ENCODE peak calls at places on chromosome 17, in seven cellular contexts. One of them, this sample, is unnamed.

GRCh38 chr17:789160-789840 is 7.1 kb downstream of the MRM3 start:
- DNase-seq in non-pigmented ciliary epithelial cell: no peak
- DNase-seq in M059J: no peak
- DNase-seq in GM12864: no peak
- DNase-seq in OCI-M1: no peak
- DNase-seq in choroid plexus epithelial cell: no peak
- DNase-seq in EL: no peak
- DNase-seq in this sample: no peak

GRCh38 chr17:82371333-82372062 is at the start of gene UTS2R:
- DNase-seq in non-pigmented ciliary epithelial cell: no peak
- DNase-seq in M059J: no peak
- DNase-seq in GM12864: no peak
- DNase-seq in OCI-M1: no peak
- DNase-seq in choroid plexus epithelial cell: no peak
- DNase-seq in EL: no peak
- DNase-seq in this sample: no peak

GRCh38 chr17:78977992-78978973 is 1.4 kb downstream of the LGALS3BP start:
- DNase-seq in non-pigmented ciliary epithelial cell: no peak
- DNase-seq in M059J: no peak
- DNase-seq in GM12864: no peak
- DNase-seq in OCI-M1: no peak
- DNase-seq in choroid plexus epithelial cell: no peak
- DNase-seq in EL: no peak
- DNase-seq in this sample: no peak

GRCh38 chr17:17024778-17025300 is 17.4 kb upstream of the MPRIP start:
- DNase-seq in non-pigmented ciliary epithelial cell: no peak
- DNase-seq in M059J: no peak
- DNase-seq in GM12864: no peak
- DNase-seq in OCI-M1: no peak
- DNase-seq in choroid plexus epithelial cell: no peak
- DNase-seq in EL: no peak
- DNase-seq in this sample: no peak

GRCh38 chr17:81959362-81960129 is 1.4 kb downstream of the NOTUM start:
- DNase-seq in non-pigmented ciliary epithelial cell: no peak
- DNase-seq in M059J: peak; percentile 41
- DNase-seq in GM12864: no peak
- DNase-seq in OCI-M1: peak; percentile 72
- DNase-seq in choroid plexus epithelial cell: peak; percentile 47
- DNase-seq in EL: peak; percentile 55
- DNase-seq in this sample: no peak

GRCh38 chr17:60893475-60893874 is 215.8 kb downstream of the BCAS3 start:
- DNase-seq in non-pigmented ciliary epithelial cell: no peak
- DNase-seq in M059J: no peak
- DNase-seq in GM12864: no peak
- DNase-seq in OCI-M1: no peak
- DNase-seq in choroid plexus epithelial cell: no peak
- DNase-seq in EL: no peak
- DNase-seq in this sample: no peak

GRCh38 chr17:77365584-77366186 is 224.9 kb downstream of the SEC14L1 start:
- DNase-seq in non-pigmented ciliary epithelial cell: no peak
- DNase-seq in M059J: peak; percentile 92
- DNase-seq in GM12864: no peak
- DNase-seq in OCI-M1: peak; percentile 39
- DNase-seq in choroid plexus epithelial cell: peak; percentile 80
- DNase-seq in EL: peak; percentile 90
- DNase-seq in this sample: peak; percentile 85

GRCh38 chr17:60151355-60151754 is 1.6 kb downstream of the CA4 start:
- DNase-seq in non-pigmented ciliary epithelial cell: no peak
- DNase-seq in M059J: no peak
- DNase-seq in GM12864: no peak
- DNase-seq in OCI-M1: no peak
- DNase-seq in choroid plexus epithelial cell: no peak
- DNase-seq in EL: no peak
- DNase-seq in this sample: peak; percentile 26

GRCh38 chr17:80921741-80922579 is 69.7 kb upstream of the CHMP6 start:
- DNase-seq in non-pigmented ciliary epithelial cell: no peak
- DNase-seq in M059J: no peak
- DNase-seq in GM12864: no peak
- DNase-seq in OCI-M1: no peak
- DNase-seq in choroid plexus epithelial cell: no peak
- DNase-seq in EL: no peak
- DNase-seq in this sample: no peak

GRCh38 chr17:73410586-73411329 is 99.0 kb upstream of the CDC42EP4 start:
- DNase-seq in non-pigmented ciliary epithelial cell: no peak
- DNase-seq in M059J: no peak
- DNase-seq in GM12864: no peak
- DNase-seq in OCI-M1: no peak
- DNase-seq in choroid plexus epithelial cell: no peak
- DNase-seq in EL: no peak
- DNase-seq in this sample: no peak

GRCh38 chr17:55301521-55302406 is 37.0 kb downstream of the HLF start:
- DNase-seq in non-pigmented ciliary epithelial cell: no peak
- DNase-seq in M059J: peak; percentile 15
- DNase-seq in GM12864: no peak
- DNase-seq in OCI-M1: peak; percentile 58
- DNase-seq in choroid plexus epithelial cell: peak; percentile 50
- DNase-seq in EL: no peak
- DNase-seq in this sample: no peak

GRCh38 chr17:32111141-32111771 is 31.0 kb upstream of the RHOT1 start:
- DNase-seq in non-pigmented ciliary epithelial cell: peak; percentile 60
- DNase-seq in M059J: peak; percentile 69
- DNase-seq in GM12864: no peak
- DNase-seq in OCI-M1: peak; percentile 36
- DNase-seq in choroid plexus epithelial cell: peak; percentile 88
- DNase-seq in EL: peak; percentile 61
- DNase-seq in this sample: no peak

GRCh38 chr17:31581022-31581483 is 189.6 kb downstream of the RAB11FIP4 start:
- DNase-seq in non-pigmented ciliary epithelial cell: no peak
- DNase-seq in M059J: peak; percentile 99
- DNase-seq in GM12864: no peak
- DNase-seq in OCI-M1: no peak
- DNase-seq in choroid plexus epithelial cell: peak; percentile 69
- DNase-seq in EL: peak; percentile 96
- DNase-seq in this sample: peak; percentile 97

GRCh38 chr17:78174870-78175642 is 6.7 kb downstream of the SYNGR2 start:
- DNase-seq in non-pigmented ciliary epithelial cell: no peak
- DNase-seq in M059J: no peak
- DNase-seq in GM12864: no peak
- DNase-seq in OCI-M1: no peak
- DNase-seq in choroid plexus epithelial cell: no peak
- DNase-seq in EL: no peak
- DNase-seq in this sample: no peak

GRCh38 chr17:77637807-77638182 is 320.7 kb upstream of the TNRC6C start:
- DNase-seq in non-pigmented ciliary epithelial cell: no peak
- DNase-seq in M059J: no peak
- DNase-seq in GM12864: no peak
- DNase-seq in OCI-M1: no peak
- DNase-seq in choroid plexus epithelial cell: peak; percentile 17
- DNase-seq in EL: no peak
- DNase-seq in this sample: no peak

GRCh38 chr17:7562208-7562605 is 488 bp downstream of the SENP3 start:
- DNase-seq in non-pigmented ciliary epithelial cell: no peak
- DNase-seq in M059J: no peak
- DNase-seq in GM12864: no peak
- DNase-seq in OCI-M1: peak; percentile 58
- DNase-seq in choroid plexus epithelial cell: peak; percentile 14
- DNase-seq in EL: no peak
- DNase-seq in this sample: no peak

GRCh38 chr17:21283482-21284318 is 811 bp upstream of the MAP2K3 start:
- DNase-seq in non-pigmented ciliary epithelial cell: no peak
- DNase-seq in M059J: peak; percentile 18
- DNase-seq in GM12864: no peak
- DNase-seq in OCI-M1: no peak
- DNase-seq in choroid plexus epithelial cell: peak; percentile 55
- DNase-seq in EL: peak; percentile 60
- DNase-seq in this sample: no peak

GRCh38 chr17:48915459-48916282 is 7.5 kb downstream of the UBE2Z start:
- DNase-seq in non-pigmented ciliary epithelial cell: peak; percentile 66
- DNase-seq in M059J: peak; percentile 83
- DNase-seq in GM12864: peak; percentile 46
- DNase-seq in OCI-M1: peak; percentile 33
- DNase-seq in choroid plexus epithelial cell: peak; percentile 96
- DNase-seq in EL: peak; percentile 92
- DNase-seq in this sample: peak; percentile 70

GRCh38 chr17:69919789-69920188 is 155.2 kb upstream of the KCNJ16 start:
- DNase-seq in non-pigmented ciliary epithelial cell: no peak
- DNase-seq in M059J: no peak
- DNase-seq in GM12864: no peak
- DNase-seq in OCI-M1: no peak
- DNase-seq in choroid plexus epithelial cell: no peak
- DNase-seq in EL: no peak
- DNase-seq in this sample: no peak

GRCh38 chr17:10139560-10139959 is 58.8 kb downstream of the GAS7 start:
- DNase-seq in non-pigmented ciliary epithelial cell: no peak
- DNase-seq in M059J: no peak
- DNase-seq in GM12864: no peak
- DNase-seq in OCI-M1: peak; percentile 0
- DNase-seq in choroid plexus epithelial cell: no peak
- DNase-seq in EL: no peak
- DNase-seq in this sample: no peak

GRCh38 chr17:76262732-76263344 is 2.3 kb upstream of the UBALD2 start:
- DNase-seq in non-pigmented ciliary epithelial cell: no peak
- DNase-seq in M059J: peak; percentile 48
- DNase-seq in GM12864: no peak
- DNase-seq in OCI-M1: no peak
- DNase-seq in choroid plexus epithelial cell: no peak
- DNase-seq in EL: no peak
- DNase-seq in this sample: no peak

GRCh38 chr17:73506470-73507435 is 137.5 kb downstream of the SDK2 start:
- DNase-seq in non-pigmented ciliary epithelial cell: no peak
- DNase-seq in M059J: no peak
- DNase-seq in GM12864: no peak
- DNase-seq in OCI-M1: no peak
- DNase-seq in choroid plexus epithelial cell: no peak
- DNase-seq in EL: no peak
- DNase-seq in this sample: no peak

GRCh38 chr17:38704645-38705522 is at the start of gene MLLT6:
- DNase-seq in non-pigmented ciliary epithelial cell: no peak
- DNase-seq in M059J: peak; percentile 72
- DNase-seq in GM12864: no peak
- DNase-seq in OCI-M1: peak; percentile 87
- DNase-seq in choroid plexus epithelial cell: peak; percentile 77
- DNase-seq in EL: peak; percentile 76
- DNase-seq in this sample: peak; percentile 59

GRCh38 chr17:81060416-81060815 is 25.5 kb downstream of the BAIAP2 start:
- DNase-seq in non-pigmented ciliary epithelial cell: no peak
- DNase-seq in M059J: no peak
- DNase-seq in GM12864: no peak
- DNase-seq in OCI-M1: no peak
- DNase-seq in choroid plexus epithelial cell: no peak
- DNase-seq in EL: no peak
- DNase-seq in this sample: no peak

GRCh38 chr17:76404256-76404655 is 19.8 kb downstream of the SPHK1 start:
- DNase-seq in non-pigmented ciliary epithelial cell: no peak
- DNase-seq in M059J: no peak
- DNase-seq in GM12864: no peak
- DNase-seq in OCI-M1: no peak
- DNase-seq in choroid plexus epithelial cell: no peak
- DNase-seq in EL: no peak
- DNase-seq in this sample: no peak

GRCh38 chr17:223723-224471 is 42.4 kb upstream of the DOC2B start:
- DNase-seq in non-pigmented ciliary epithelial cell: no peak
- DNase-seq in M059J: no peak
- DNase-seq in GM12864: no peak
- DNase-seq in OCI-M1: no peak
- DNase-seq in choroid plexus epithelial cell: no peak
- DNase-seq in EL: no peak
- DNase-seq in this sample: no peak

GRCh38 chr17:64066709-64067108 is 46.3 kb upstream of the ICAM2 start:
- DNase-seq in non-pigmented ciliary epithelial cell: no peak
- DNase-seq in M059J: no peak
- DNase-seq in GM12864: no peak
- DNase-seq in OCI-M1: no peak
- DNase-seq in choroid plexus epithelial cell: no peak
- DNase-seq in EL: no peak
- DNase-seq in this sample: no peak

GRCh38 chr17:21362331-21362931 is 13.7 kb upstream of the KCNJ12 start:
- DNase-seq in non-pigmented ciliary epithelial cell: no peak
- DNase-seq in M059J: no peak
- DNase-seq in GM12864: no peak
- DNase-seq in OCI-M1: no peak
- DNase-seq in choroid plexus epithelial cell: no peak
- DNase-seq in EL: no peak
- DNase-seq in this sample: no peak

GRCh38 chr17:3004925-3005324 is 58.5 kb downstream of the OR1D5 start:
- DNase-seq in non-pigmented ciliary epithelial cell: no peak
- DNase-seq in M059J: no peak
- DNase-seq in GM12864: no peak
- DNase-seq in OCI-M1: no peak
- DNase-seq in choroid plexus epithelial cell: no peak
- DNase-seq in EL: no peak
- DNase-seq in this sample: no peak

This sample was measured in HT1080.